ENCODE peak calls at places on chromosomes 3 and 15, in nine cellular contexts. I, N, A, K, D, Q, S, U and M are unnamed samples.

GRCh38 chr3:46261926-46262594 is 19.8 kb downstream of the CCR3 start:
- DNase-seq in Q (no peak), U (no peak), K (no peak), D (no peak), A (no peak), N (no peak), I (no peak), S (no peak), M (no peak)

GRCh38 chr15:33066584-33066983 is 127.9 kb downstream of the FMN1 start:
- DNase-seq in S (no peak), I (no peak), Q (no peak), A (no peak), K (no peak), D (no peak), U (no peak), N (no peak), M (no peak)

GRCh38 chr3:190183121-190183520 is 62.4 kb upstream of the P3H2 start:
- DNase-seq in S (no peak), Q (no peak), I (no peak), N (no peak), U (peak), A (peak), D (no peak), K (no peak), M (no peak)

GRCh38 chr3:156633335-156633734 is 41.1 kb upstream of the TIPARP start:
- DNase-seq in Q (no peak), U (no peak), S (no peak), D (no peak), K (peak), A (no peak), I (no peak), N (no peak), M (peak)

GRCh38 chr15:51853987-51854386 is 24.5 kb downstream of the TMOD3 start:
- DNase-seq in K (no peak), U (no peak), S (no peak), Q (no peak), A (no peak), N (no peak), D (no peak), I (no peak), M (no peak)

GRCh38 chr15:52115598-52116427 is 3.2 kb upstream of the BCL2L10 start:
- DNase-seq in A (no peak), S (no peak), N (no peak), U (no peak), Q (no peak), K (no peak), D (no peak), I (no peak), M (no peak)

GRCh38 chr3:98525494-98525893 is 2.8 kb upstream of the CLDND1 start:
- DNase-seq in N (no peak), S (no peak), Q (no peak), U (peak), D (no peak), A (no peak), K (no peak), I (no peak), M (no peak)

GRCh38 chr3:185263423-185263822 is 9.6 kb upstream of the EHHADH start:
- DNase-seq in I (no peak), N (no peak), S (no peak), A (no peak), D (no peak), Q (no peak), K (no peak), U (no peak), M (no peak)

GRCh38 chr15:59329570-59330350 is 42.9 kb downstream of the MYO1E start:
- DNase-seq in Q (no peak), S (no peak), D (no peak), I (no peak), K (no peak), A (no peak), N (no peak), U (no peak), M (no peak)

GRCh38 chr15:27990411-27991338 is 108.4 kb downstream of the OCA2 start:
- DNase-seq in K (no peak), S (no peak), Q (peak), U (no peak), A (no peak), I (no peak), D (no peak), N (no peak), M (no peak)